ENCODE peak calls at places on chromosomes 6 and 20, in four cellular contexts. C is AG04450, M is ascending aorta, X is testis. O is an unnamed sample.

GRCh38 chr6:53829698-53830221 is 35.0 kb downstream of the LRRC1 start:
- DNase-seq in C (no peak), M (no peak), X (no peak), O (no peak)

GRCh38 chr20:16639027-16639941 is 66.0 kb upstream of the KIF16B start:
- DNase-seq in C (no peak), M (no peak), X (no peak), O (no peak)

GRCh38 chr20:371755-372542 is 8.6 kb upstream of the TRIB3 start:
- DNase-seq in C (no peak), M (peak), X (no peak), O (peak)

GRCh38 chr20:47191074-47191673 is 165.3 kb downstream of the ZMYND8 start:
- DNase-seq in C (no peak), M (no peak), X (no peak), O (no peak)

GRCh38 chr20:32519367-32519730 is 65.8 kb downstream of the NOL4L start:
- DNase-seq in C (no peak), M (no peak), X (no peak), O (no peak)

GRCh38 chr6:7911345-7911725 is 747 bp upstream of the TXNDC5 start:
- DNase-seq in C (no peak), M (no peak), X (no peak), O (no peak)

GRCh38 chr20:36496707-36497669 is 44.3 kb upstream of the MYL9 start:
- DNase-seq in C (no peak), M (no peak), X (peak), O (no peak)

GRCh38 chr20:59004493-59004762 is 2.6 kb downstream of the CTSZ start:
- DNase-seq in C (no peak), M (peak), X (no peak), O (no peak)

GRCh38 chr6:10890151-10890550 is 3.3 kb downstream of the SYCP2L start:
- DNase-seq in C (no peak), M (no peak), X (no peak), O (no peak)

GRCh38 chr20:57475388-57476072 is 49.4 kb downstream of the CTCFL start:
- DNase-seq in C (no peak), M (peak), X (no peak), O (no peak)

GRCh38 chr20:10577648-10578047 is 96.2 kb downstream of the JAG1 start:
- DNase-seq in C (no peak), M (no peak), X (no peak), O (no peak)

GRCh38 chr20:25459111-25459830 is 51.8 kb downstream of the GINS1 start:
- DNase-seq in C (no peak), M (no peak), X (no peak), O (no peak)

GRCh38 chr20:1185316-1185741 is 548 bp upstream of the TMEM74B start:
- DNase-seq in C (no peak), M (no peak), X (no peak), O (no peak)

GRCh38 chr6:154848580-154848979 is 115.4 kb downstream of the SCAF8 start:
- DNase-seq in C (no peak), M (no peak), X (no peak), O (peak)

GRCh38 chr20:62120990-62121775 is 1.1 kb upstream of the LSM14B start:
- DNase-seq in C (no peak), M (peak), X (peak), O (no peak)

GRCh38 chr20:16970751-16971150 is 222.6 kb downstream of the OTOR start:
- DNase-seq in C (no peak), M (no peak), X (no peak), O (no peak)

GRCh38 chr20:49642808-49643207 is 70.9 kb downstream of the B4GALT5 start:
- DNase-seq in C (no peak), M (no peak), X (no peak), O (no peak)

GRCh38 chr6:87436435-87436834 is 28.7 kb downstream of the CFAP206 start:
- DNase-seq in C (peak), M (no peak), X (peak), O (peak)

GRCh38 chr20:40887100-40887499 is 141.5 kb upstream of the TOP1 start:
- DNase-seq in C (no peak), M (no peak), X (no peak), O (no peak)

GRCh38 chr20:24935140-24935539 is 13.9 kb upstream of the CST7 start:
- DNase-seq in C (no peak), M (no peak), X (no peak), O (no peak)

GRCh38 chr20:48612335-48612734 is 215.5 kb downstream of the PREX1 start:
- DNase-seq in C (no peak), M (peak), X (no peak), O (no peak)

GRCh38 chr20:4040283-4041179 is 25.2 kb upstream of the RNF24 start:
- DNase-seq in C (no peak), M (peak), X (no peak), O (peak)

GRCh38 chr20:10978713-10979112 is 304.9 kb upstream of the JAG1 start:
- DNase-seq in C (no peak), M (no peak), X (no peak), O (no peak)

GRCh38 chr6:75543311-75543710 is 49.7 kb upstream of the FILIP1 start:
- DNase-seq in C (no peak), M (no peak), X (no peak), O (no peak)

GRCh38 chr20:63112491-63113219 is 103.3 kb downstream of the YTHDF1 start:
- DNase-seq in C (no peak), M (no peak), X (no peak), O (no peak)

GRCh38 chr20:57536759-57537724 is 12.1 kb upstream of the CTCFL start:
- DNase-seq in C (no peak), M (no peak), X (no peak), O (no peak)

GRCh38 chr20:36493801-36494114 is 47.6 kb upstream of the MYL9 start:
- DNase-seq in C (peak), M (peak), X (peak), O (no peak)

GRCh38 chr20:31537859-31538245 is 23.6 kb downstream of the HM13 start:
- DNase-seq in C (no peak), M (no peak), X (no peak), O (no peak)

GRCh38 chr6:29005183-29005885 is at the start of gene ZNF311:
- DNase-seq in C (no peak), M (peak), X (peak), O (peak)

GRCh38 chr6:89745728-89746127 is 73.9 kb downstream of the MDN1 start:
- DNase-seq in C (peak), M (no peak), X (no peak), O (no peak)

GRCh38 chr6:63549076-63549475 is 23.2 kb upstream of the LOC128125822 start:
- DNase-seq in C (no peak), M (no peak), X (no peak), O (peak)

GRCh38 chr6:53112404-53112803 is 36.2 kb downstream of the GCM1 start:
- DNase-seq in C (no peak), M (no peak), X (no peak), O (no peak)

GRCh38 chr6:17015551-17016381 is 86.1 kb upstream of the STMND1 start:
- DNase-seq in C (no peak), M (peak), X (peak), O (no peak)

GRCh38 chr20:34663213-34663943 is 13.5 kb downstream of the PIGU start:
- DNase-seq in C (no peak), M (no peak), X (no peak), O (no peak)
- H3K27ac ChIP-seq in C (no peak), M (no peak), X (no peak), O (no peak)

DNA sequence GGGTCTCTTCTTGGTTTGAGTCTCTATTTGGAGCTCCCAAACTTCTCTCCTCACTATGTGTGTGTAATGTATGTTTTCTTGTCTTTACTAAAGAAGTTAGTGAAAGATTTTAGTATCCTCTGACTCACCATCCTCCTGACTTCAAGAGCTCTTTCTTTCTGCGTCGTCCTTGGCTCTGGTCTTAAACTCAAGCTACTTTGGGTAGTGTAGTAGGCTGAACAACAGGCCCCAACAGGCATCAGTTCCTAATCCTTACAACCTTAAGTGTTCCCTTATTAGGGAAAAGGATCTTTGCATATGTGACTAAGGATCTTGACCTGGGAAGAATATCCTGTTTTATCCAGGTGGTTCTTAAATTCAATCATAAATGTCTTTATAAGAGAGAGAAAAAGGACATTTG is 810.2 kb downstream of the MAFB start:
- DNase-seq in C (no peak), M (no peak), X (no peak), O (no peak)
- H3K27ac ChIP-seq in C (no peak), M (no peak), X (no peak), O (peak)

GRCh38 chr6:106027316-106027715 is 58.8 kb upstream of the PRDM1 start:
- DNase-seq in C (no peak), M (no peak), X (no peak), O (no peak)

GRCh38 chr6:106025655-106026054 is 60.5 kb upstream of the PRDM1 start:
- DNase-seq in C (no peak), M (no peak), X (no peak), O (no peak)

GRCh38 chr6:106027760-106028159 is 58.4 kb upstream of the PRDM1 start:
- DNase-seq in C (no peak), M (no peak), X (no peak), O (peak)

DNA sequence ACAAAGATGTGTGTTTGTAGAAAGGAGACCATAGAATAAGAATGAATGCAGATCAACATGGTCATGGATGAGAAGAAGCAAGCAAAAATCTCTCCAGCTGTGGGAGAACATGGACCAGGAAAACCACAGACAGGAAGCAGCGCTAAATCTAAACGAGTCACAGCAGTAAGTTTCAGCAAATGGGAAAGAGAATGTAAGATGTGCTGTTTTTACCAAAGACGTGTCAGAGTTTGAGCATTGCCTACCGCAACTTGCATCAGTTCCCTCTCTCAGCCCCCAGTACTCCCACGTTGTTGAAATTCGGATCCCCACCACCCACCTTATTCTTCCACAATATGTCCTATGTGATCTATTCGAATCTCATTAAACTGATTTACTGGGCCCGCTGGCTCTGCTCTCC is 59.4 kb upstream of the PRDM1 start:
- DNase-seq in C (no peak), M (no peak), X (no peak), O (no peak)
- H3K27ac ChIP-seq in C (no peak), M (no peak), X (no peak), O (no peak)

GRCh38 chr6:15493437-15494168 is 169.2 kb downstream of the DTNBP1 start:
- DNase-seq in C (no peak), M (no peak), X (peak), O (no peak)

GRCh38 chr6:15498640-15499039 is 164.2 kb downstream of the DTNBP1 start:
- DNase-seq in C (no peak), M (no peak), X (no peak), O (no peak)

GRCh38 chr6:15495375-15495901 is 167.4 kb downstream of the DTNBP1 start:
- DNase-seq in C (no peak), M (no peak), X (peak), O (peak)

GRCh38 chr6:15499125-15499524 is 163.7 kb downstream of the DTNBP1 start:
- DNase-seq in C (no peak), M (no peak), X (no peak), O (no peak)

GRCh38 chr6:15496345-15497131 is 166.3 kb downstream of the DTNBP1 start:
- DNase-seq in C (no peak), M (no peak), X (no peak), O (no peak)
- H3K27ac ChIP-seq in C (no peak), M (no peak), X (no peak), O (peak)

GRCh38 chr6:169177516-169178196 is 76.0 kb downstream of the THBS2 start:
- DNase-seq in C (no peak), M (peak), X (no peak), O (no peak)
- H3K27ac ChIP-seq in C (no peak), M (no peak), X (no peak), O (no peak)

GRCh38 chr6:25882066-25882496 is 8.0 kb upstream of the SLC17A3 start:
- DNase-seq in C (no peak), M (no peak), X (peak), O (peak)

GRCh38 chr6:25876203-25876602 is 2.2 kb upstream of the SLC17A3 start:
- DNase-seq in C (no peak), M (no peak), X (peak), O (no peak)

GRCh38 chr6:25880601-25881000 is 6.6 kb upstream of the SLC17A3 start:
- DNase-seq in C (no peak), M (no peak), X (no peak), O (no peak)

GRCh38 chr6:25875563-25875905 is 1.5 kb upstream of the SLC17A3 start:
- DNase-seq in C (no peak), M (no peak), X (no peak), O (no peak)

DNA sequence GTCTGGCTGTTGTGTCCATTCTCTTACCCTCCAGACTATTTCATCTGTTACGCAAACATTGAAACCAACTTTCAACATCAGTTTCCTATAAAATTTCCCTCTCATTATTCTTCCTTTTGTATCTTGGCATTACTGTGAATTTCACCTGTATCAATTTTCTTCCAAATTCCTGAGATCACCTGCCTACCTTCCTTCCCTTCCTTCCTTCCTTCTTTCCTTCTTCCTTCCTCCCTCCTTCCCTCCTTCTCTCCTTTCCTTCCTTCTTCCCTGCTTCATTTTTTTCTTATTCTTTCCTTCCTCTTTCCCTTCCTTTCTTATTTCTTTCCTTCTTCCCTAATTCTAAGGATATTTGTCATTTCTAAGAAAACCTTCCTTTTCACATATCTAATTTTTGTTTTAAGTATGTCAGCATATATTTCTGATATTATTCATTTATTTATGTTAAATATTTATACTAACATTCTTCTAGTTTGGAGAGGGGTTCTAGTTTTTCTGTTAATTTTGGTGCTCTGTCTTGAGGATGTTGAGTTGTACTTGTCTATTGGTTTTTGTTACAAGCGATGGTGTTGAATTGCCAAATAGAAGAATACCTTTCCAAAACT is 4.8 kb upstream of the SLC17A3 start:
- DNase-seq in C (no peak), M (no peak), X (no peak), O (no peak)
- H3K27ac ChIP-seq in C (no peak), M (no peak), X (no peak), O (no peak)

GRCh38 chr6:138336221-138336620 is 41.5 kb upstream of the SMIM28 start:
- DNase-seq in C (no peak), M (no peak), X (peak), O (no peak)
- H3K27ac ChIP-seq in C (no peak), M (no peak), X (no peak), O (no peak)

GRCh38 chr6:130377911-130378310 is 12.1 kb downstream of the TMEM200A start:
- DNase-seq in C (no peak), M (no peak), X (no peak), O (no peak)
- H3K27ac ChIP-seq in C (no peak), M (no peak), X (no peak), O (no peak)

DNA sequence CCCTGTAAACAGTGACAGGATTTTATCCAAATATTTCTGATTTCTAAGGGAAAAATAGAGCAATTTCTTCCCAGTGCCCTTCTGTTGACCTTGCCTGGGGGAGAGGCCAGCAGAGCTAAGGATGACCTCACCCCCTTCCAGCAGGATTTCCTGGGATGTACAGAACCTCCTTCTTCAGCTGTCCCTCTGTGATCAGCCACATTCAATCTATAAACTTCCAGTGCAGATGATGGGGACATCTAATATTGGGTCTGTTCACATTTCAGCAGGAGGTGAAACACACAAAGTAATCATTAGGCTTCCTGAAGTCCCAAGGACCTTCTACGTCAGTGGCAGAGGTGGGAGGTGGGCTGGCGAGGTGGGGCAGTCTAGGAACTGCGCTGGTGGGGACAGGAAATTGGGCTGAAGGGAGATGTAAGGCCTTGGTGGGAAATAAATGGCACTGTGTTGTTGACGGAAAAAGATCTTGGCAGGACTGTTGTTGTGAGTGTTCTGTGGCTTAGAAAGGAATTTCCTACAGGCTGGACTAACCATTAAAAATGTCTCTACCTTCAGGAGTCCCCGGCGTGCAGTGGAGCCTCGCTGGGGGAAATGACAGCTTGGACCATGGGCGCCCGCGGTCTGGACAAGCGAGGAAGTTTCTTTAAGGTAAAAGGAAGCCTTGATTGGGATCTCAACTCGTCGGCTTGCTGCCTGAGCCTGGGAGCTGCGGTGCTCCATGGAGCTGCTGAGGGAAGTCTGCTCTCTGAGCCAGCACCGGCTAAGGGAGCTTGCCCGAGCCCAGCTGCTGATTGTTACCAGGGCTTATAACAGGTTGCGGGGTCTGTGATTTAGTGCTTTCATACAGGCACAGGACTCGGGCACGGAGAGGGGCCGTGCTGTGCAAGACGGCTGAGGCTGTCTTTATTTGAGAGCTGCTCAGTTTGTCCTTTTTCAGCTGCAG is 127.9 kb upstream of the NAA20 start:
- DNase-seq in C (peak), M (peak), X (peak), O (no peak)
- H3K27ac ChIP-seq in C (peak), M (peak), X (peak), O (peak)

GRCh38 chr20:18989736-18990474 is 176.3 kb downstream of the SCP2D1 start:
- DNase-seq in C (no peak), M (peak), X (peak), O (no peak)
- H3K27ac ChIP-seq in C (no peak), M (no peak), X (peak), O (no peak)

O was measured in cardiac muscle cell.